ENCODE peak calls at places on chromosomes 12 and 14, in ten cellular contexts. One of them, this sample, is unnamed.

GRCh38 chr12:9925746-9926393 is 6.3 kb downstream of the CLEC2A start:
- DNase-seq in adipocyte: peak; percentile 74
- DNase-seq in heart left ventricle: no peak
- DNase-seq in esophagus muscularis mucosa: no peak
- DNase-seq in foreskin keratinocyte: no peak
- DNase-seq in right cardiac atrium: no peak
- DNase-seq in uterus: no peak
- DNase-seq in CD8-positive, alpha-beta T cell: no peak
- DNase-seq in heart right ventricle: peak; percentile 8
- DNase-seq in left lung: no peak
- DNase-seq in this sample: no peak

GRCh38 chr14:56004323-56004722 is 113.9 kb upstream of the PELI2 start:
- DNase-seq in adipocyte: peak; percentile 18
- DNase-seq in heart right ventricle: no peak
- DNase-seq in foreskin keratinocyte: no peak
- DNase-seq in heart left ventricle: no peak
- DNase-seq in left lung: no peak
- DNase-seq in esophagus muscularis mucosa: no peak
- DNase-seq in right cardiac atrium: no peak
- DNase-seq in uterus: no peak
- DNase-seq in CD8-positive, alpha-beta T cell: no peak
- DNase-seq in this sample: no peak

GRCh38 chr12:117857632-117858274 is 111.0 kb downstream of the KSR2 start:
- DNase-seq in heart right ventricle: peak; percentile 7
- DNase-seq in foreskin keratinocyte: no peak
- DNase-seq in right cardiac atrium: no peak
- DNase-seq in CD8-positive, alpha-beta T cell: no peak
- DNase-seq in heart left ventricle: no peak
- DNase-seq in uterus: no peak
- DNase-seq in left lung: no peak
- DNase-seq in adipocyte: peak; percentile 68
- DNase-seq in esophagus muscularis mucosa: no peak
- DNase-seq in this sample: no peak

GRCh38 chr12:128111333-128111732 is 155.6 kb upstream of the TMEM132C start:
- DNase-seq in CD8-positive, alpha-beta T cell: no peak
- DNase-seq in adipocyte: no peak
- DNase-seq in esophagus muscularis mucosa: no peak
- DNase-seq in right cardiac atrium: no peak
- DNase-seq in left lung: no peak
- DNase-seq in heart right ventricle: no peak
- DNase-seq in foreskin keratinocyte: no peak
- DNase-seq in uterus: no peak
- DNase-seq in heart left ventricle: no peak
- DNase-seq in this sample: no peak

GRCh38 chr14:103529383-103530365 is 678 bp downstream of the TRMT61A start:
- DNase-seq in left lung: no peak
- DNase-seq in CD8-positive, alpha-beta T cell: no peak
- DNase-seq in adipocyte: no peak
- DNase-seq in heart right ventricle: no peak
- DNase-seq in esophagus muscularis mucosa: no peak
- DNase-seq in foreskin keratinocyte: no peak
- DNase-seq in uterus: peak; percentile 19
- DNase-seq in heart left ventricle: peak; percentile 65
- DNase-seq in right cardiac atrium: peak; percentile 67
- DNase-seq in this sample: no peak

GRCh38 chr12:104480826-104481457 is 24.2 kb downstream of the CHST11 start:
- DNase-seq in right cardiac atrium: peak; percentile 81
- DNase-seq in esophagus muscularis mucosa: no peak
- DNase-seq in left lung: peak; percentile 85
- DNase-seq in adipocyte: no peak
- DNase-seq in uterus: no peak
- DNase-seq in heart right ventricle: peak; percentile 40
- DNase-seq in foreskin keratinocyte: peak; percentile 39
- DNase-seq in CD8-positive, alpha-beta T cell: no peak
- DNase-seq in heart left ventricle: peak; percentile 78
- DNase-seq in this sample: peak; percentile 64

GRCh38 chr12:118983147-118983824 is 1.9 kb downstream of the SRRM4 start:
- DNase-seq in heart left ventricle: no peak
- DNase-seq in adipocyte: no peak
- DNase-seq in right cardiac atrium: no peak
- DNase-seq in CD8-positive, alpha-beta T cell: no peak
- DNase-seq in left lung: no peak
- DNase-seq in foreskin keratinocyte: no peak
- DNase-seq in uterus: no peak
- DNase-seq in heart right ventricle: no peak
- DNase-seq in esophagus muscularis mucosa: no peak
- DNase-seq in this sample: no peak

GRCh38 chr14:85528080-85528881 is 1.7 kb upstream of the FLRT2 start:
- DNase-seq in left lung: no peak
- DNase-seq in foreskin keratinocyte: peak; percentile 67
- DNase-seq in CD8-positive, alpha-beta T cell: no peak
- DNase-seq in heart left ventricle: no peak
- DNase-seq in esophagus muscularis mucosa: no peak
- DNase-seq in adipocyte: peak; percentile 90
- DNase-seq in uterus: no peak
- DNase-seq in heart right ventricle: no peak
- DNase-seq in right cardiac atrium: peak; percentile 45
- DNase-seq in this sample: no peak

GRCh38 chr12:88946377-88946997 is 366.2 kb upstream of the KITLG start:
- DNase-seq in uterus: no peak
- DNase-seq in heart left ventricle: no peak
- DNase-seq in right cardiac atrium: no peak
- DNase-seq in foreskin keratinocyte: no peak
- DNase-seq in heart right ventricle: peak; percentile 48
- DNase-seq in CD8-positive, alpha-beta T cell: no peak
- DNase-seq in left lung: peak; percentile 36
- DNase-seq in esophagus muscularis mucosa: no peak
- DNase-seq in adipocyte: peak; percentile 41
- DNase-seq in this sample: peak; percentile 20

GRCh38 chr12:29070309-29070708 is 78.8 kb upstream of the FAR2 start:
- DNase-seq in heart right ventricle: no peak
- DNase-seq in right cardiac atrium: no peak
- DNase-seq in CD8-positive, alpha-beta T cell: no peak
- DNase-seq in uterus: no peak
- DNase-seq in esophagus muscularis mucosa: no peak
- DNase-seq in foreskin keratinocyte: no peak
- DNase-seq in adipocyte: no peak
- DNase-seq in heart left ventricle: no peak
- DNase-seq in left lung: no peak
- DNase-seq in this sample: no peak

GRCh38 chr12:29072631-29073030 is 76.4 kb upstream of the FAR2 start:
- DNase-seq in esophagus muscularis mucosa: no peak
- DNase-seq in right cardiac atrium: no peak
- DNase-seq in left lung: no peak
- DNase-seq in foreskin keratinocyte: peak; percentile 52
- DNase-seq in uterus: no peak
- DNase-seq in heart left ventricle: no peak
- DNase-seq in heart right ventricle: no peak
- DNase-seq in adipocyte: peak; percentile 18
- DNase-seq in CD8-positive, alpha-beta T cell: no peak
- DNase-seq in this sample: no peak

GRCh38 chr12:29066061-29066588 is 83.0 kb upstream of the FAR2 start:
- DNase-seq in right cardiac atrium: peak; percentile 33
- DNase-seq in heart right ventricle: no peak
- DNase-seq in uterus: no peak
- DNase-seq in foreskin keratinocyte: peak; percentile 37
- DNase-seq in left lung: no peak
- DNase-seq in CD8-positive, alpha-beta T cell: no peak
- DNase-seq in heart left ventricle: no peak
- DNase-seq in adipocyte: peak; percentile 53
- DNase-seq in esophagus muscularis mucosa: no peak
- DNase-seq in this sample: peak; percentile 23

GRCh38 chr12:29067430-29067829 is 81.6 kb upstream of the FAR2 start:
- DNase-seq in CD8-positive, alpha-beta T cell: no peak
- DNase-seq in uterus: no peak
- DNase-seq in heart left ventricle: no peak
- DNase-seq in left lung: peak; percentile 37
- DNase-seq in heart right ventricle: no peak
- DNase-seq in esophagus muscularis mucosa: no peak
- DNase-seq in adipocyte: no peak
- DNase-seq in foreskin keratinocyte: no peak
- DNase-seq in right cardiac atrium: peak; percentile 33
- DNase-seq in this sample: peak; percentile 24
- H3K4me1 ChIP-seq in CD8-positive, alpha-beta T cell: no peaks in the 10 kb centered on the region
- H3K4me1 ChIP-seq in uterus: no peaks in the 10 kb centered on the region
- H3K4me1 ChIP-seq in heart left ventricle: no peaks in the 10 kb centered on the region
- H3K4me1 ChIP-seq in left lung: peaks cover 12% of the 10 kb centered on the region
- H3K4me1 ChIP-seq in heart right ventricle: peaks cover 15% of the 10 kb centered on the region
- H3K4me1 ChIP-seq in esophagus muscularis mucosa: no peaks in the 10 kb centered on the region
- H3K4me1 ChIP-seq in adipocyte: peaks cover 5% of the 10 kb centered on the region
- H3K4me1 ChIP-seq in foreskin keratinocyte: peaks cover 2% of the 10 kb centered on the region
- H3K4me1 ChIP-seq in right cardiac atrium: no peaks in the 10 kb centered on the region
- H3K4me1 ChIP-seq in this sample: no peaks in the 10 kb centered on the region

DNA sequence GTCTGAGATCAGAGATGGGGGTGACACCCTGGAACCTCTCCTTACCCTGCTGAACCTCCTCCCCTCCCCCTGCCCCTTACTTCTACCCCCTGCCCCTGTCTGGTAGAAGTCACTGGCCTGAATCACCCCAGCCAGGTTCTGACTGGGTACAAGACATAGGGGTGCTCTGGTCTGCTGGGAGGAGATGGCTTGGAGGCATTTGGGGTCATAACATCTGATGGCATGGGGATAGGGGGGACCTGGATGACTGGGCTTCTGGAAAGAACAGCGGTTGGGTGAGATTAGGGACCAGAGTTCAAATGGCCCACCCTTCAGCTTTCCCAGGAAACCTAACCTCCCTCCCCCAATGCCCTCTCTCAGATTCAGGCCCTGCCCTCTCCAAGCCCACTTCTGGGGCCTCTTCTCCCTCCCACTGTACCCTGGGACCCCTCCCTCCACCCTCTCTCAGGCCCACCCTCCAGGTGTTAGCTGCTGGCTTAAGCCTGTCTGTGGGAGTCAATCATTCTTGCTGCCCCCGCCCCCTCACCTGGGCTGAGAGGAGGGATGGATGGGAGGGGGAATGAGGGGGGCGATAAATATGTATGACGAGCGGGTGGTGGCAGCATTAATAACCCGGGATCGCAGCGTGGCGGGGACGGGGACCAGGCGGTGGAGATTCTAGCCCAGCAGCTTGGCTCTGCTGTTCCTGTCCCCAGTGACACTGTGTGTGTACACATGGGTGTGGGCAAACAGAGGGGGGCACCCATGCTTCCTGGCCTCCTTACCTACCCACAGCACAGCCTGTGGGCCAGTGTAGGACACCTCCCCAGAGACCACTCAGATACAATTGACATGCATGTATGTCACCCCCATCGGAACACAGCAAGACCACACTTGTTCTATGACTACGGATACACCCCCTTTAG is 5.9 kb downstream of the NXPH4 start:
- DNase-seq in heart right ventricle: no peak
- DNase-seq in esophagus muscularis mucosa: no peak
- DNase-seq in left lung: no peak
- DNase-seq in foreskin keratinocyte: no peak
- DNase-seq in right cardiac atrium: no peak
- DNase-seq in uterus: no peak
- DNase-seq in heart left ventricle: no peak
- DNase-seq in CD8-positive, alpha-beta T cell: no peak
- DNase-seq in adipocyte: no peak
- DNase-seq in this sample: no peak
- H3K27me3 ChIP-seq in heart right ventricle: peaks cover 16% of the 10 kb centered on the region
- H3K27me3 ChIP-seq in esophagus muscularis mucosa: peaks cover 100% of the 10 kb centered on the region
- H3K27me3 ChIP-seq in left lung: peaks cover 100% of the 10 kb centered on the region
- H3K27me3 ChIP-seq in foreskin keratinocyte: peaks cover 57% of the 10 kb centered on the region
- H3K27me3 ChIP-seq in right cardiac atrium: no peaks in the 10 kb centered on the region
- H3K27me3 ChIP-seq in uterus: peaks cover 39% of the 10 kb centered on the region
- H3K27me3 ChIP-seq in heart left ventricle: peaks cover 69% of the 10 kb centered on the region
- H3K27me3 ChIP-seq in CD8-positive, alpha-beta T cell: peaks cover 83% of the 10 kb centered on the region
- H3K27me3 ChIP-seq in adipocyte: peaks cover 7% of the 10 kb centered on the region
- H3K27me3 ChIP-seq in this sample: no peaks in the 10 kb centered on the region

GRCh38 chr14:38078393-38078792 is 129.3 kb upstream of the SSTR1 start:
- DNase-seq in heart right ventricle: no peak
- DNase-seq in heart left ventricle: no peak
- DNase-seq in adipocyte: no peak
- DNase-seq in esophagus muscularis mucosa: no peak
- DNase-seq in right cardiac atrium: no peak
- DNase-seq in left lung: peak; percentile 43
- DNase-seq in CD8-positive, alpha-beta T cell: peak; percentile 33
- DNase-seq in uterus: no peak
- DNase-seq in foreskin keratinocyte: no peak
- DNase-seq in this sample: no peak

GRCh38 chr14:38080696-38081095 is 127.0 kb upstream of the SSTR1 start:
- DNase-seq in left lung: no peak
- DNase-seq in foreskin keratinocyte: no peak
- DNase-seq in CD8-positive, alpha-beta T cell: no peak
- DNase-seq in heart left ventricle: no peak
- DNase-seq in uterus: no peak
- DNase-seq in right cardiac atrium: no peak
- DNase-seq in adipocyte: no peak
- DNase-seq in esophagus muscularis mucosa: no peak
- DNase-seq in heart right ventricle: no peak
- DNase-seq in this sample: no peak

GRCh38 chr14:38079268-38079667 is 128.4 kb upstream of the SSTR1 start:
- DNase-seq in right cardiac atrium: no peak
- DNase-seq in esophagus muscularis mucosa: no peak
- DNase-seq in heart right ventricle: no peak
- DNase-seq in uterus: no peak
- DNase-seq in adipocyte: peak; percentile 63
- DNase-seq in left lung: no peak
- DNase-seq in heart left ventricle: no peak
- DNase-seq in foreskin keratinocyte: no peak
- DNase-seq in CD8-positive, alpha-beta T cell: no peak
- DNase-seq in this sample: no peak

GRCh38 chr14:38074754-38075153 is 132.9 kb upstream of the SSTR1 start:
- DNase-seq in left lung: no peak
- DNase-seq in esophagus muscularis mucosa: no peak
- DNase-seq in uterus: no peak
- DNase-seq in right cardiac atrium: no peak
- DNase-seq in CD8-positive, alpha-beta T cell: no peak
- DNase-seq in heart right ventricle: no peak
- DNase-seq in foreskin keratinocyte: no peak
- DNase-seq in adipocyte: no peak
- DNase-seq in heart left ventricle: no peak
- DNase-seq in this sample: no peak

GRCh38 chr14:38079886-38080285 is 127.8 kb upstream of the SSTR1 start:
- DNase-seq in adipocyte: no peak
- DNase-seq in right cardiac atrium: no peak
- DNase-seq in CD8-positive, alpha-beta T cell: no peak
- DNase-seq in heart left ventricle: no peak
- DNase-seq in foreskin keratinocyte: no peak
- DNase-seq in heart right ventricle: no peak
- DNase-seq in esophagus muscularis mucosa: no peak
- DNase-seq in left lung: no peak
- DNase-seq in uterus: no peak
- DNase-seq in this sample: no peak
- H3K4me1 ChIP-seq in adipocyte: no peaks in the 10 kb centered on the region
- H3K4me1 ChIP-seq in right cardiac atrium: no peaks in the 10 kb centered on the region
- H3K4me1 ChIP-seq in CD8-positive, alpha-beta T cell: peaks cover 47% of the 10 kb centered on the region
- H3K4me1 ChIP-seq in heart left ventricle: no peaks in the 10 kb centered on the region
- H3K4me1 ChIP-seq in foreskin keratinocyte: no peaks in the 10 kb centered on the region
- H3K4me1 ChIP-seq in heart right ventricle: peaks cover 18% of the 10 kb centered on the region
- H3K4me1 ChIP-seq in esophagus muscularis mucosa: no peaks in the 10 kb centered on the region
- H3K4me1 ChIP-seq in left lung: peaks cover 21% of the 10 kb centered on the region
- H3K4me1 ChIP-seq in uterus: no peaks in the 10 kb centered on the region
- H3K4me1 ChIP-seq in this sample: peaks cover 5% of the 10 kb centered on the region

DNA sequence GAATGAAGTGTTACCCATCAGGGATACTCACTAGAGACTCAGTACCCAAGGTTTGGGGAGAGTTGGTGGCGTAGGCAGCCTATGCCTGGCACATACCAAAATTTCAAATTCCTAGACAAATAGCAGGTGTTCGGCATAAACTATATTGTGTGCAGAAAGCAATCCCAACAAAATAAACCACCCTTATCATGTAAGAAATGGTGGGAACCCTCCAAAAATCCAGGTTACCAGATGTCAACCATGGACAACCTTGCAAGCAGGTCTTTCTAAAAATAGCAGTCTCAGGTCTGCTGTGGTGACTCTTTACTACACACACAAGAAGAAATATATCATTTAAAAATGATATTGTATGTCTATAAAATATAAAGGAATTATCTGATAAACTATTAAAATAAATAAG is 17.7 kb upstream of the PTGER2 start:
- DNase-seq in adipocyte: no peak
- DNase-seq in heart left ventricle: no peak
- DNase-seq in left lung: no peak
- DNase-seq in CD8-positive, alpha-beta T cell: no peak
- DNase-seq in esophagus muscularis mucosa: no peak
- DNase-seq in uterus: no peak
- DNase-seq in foreskin keratinocyte: no peak
- DNase-seq in right cardiac atrium: no peak
- DNase-seq in heart right ventricle: no peak
- DNase-seq in this sample: no peak
- H3K27me3 ChIP-seq in adipocyte: no peaks in the 10 kb centered on the region
- H3K27me3 ChIP-seq in heart left ventricle: no peaks in the 10 kb centered on the region
- H3K27me3 ChIP-seq in left lung: no peaks in the 10 kb centered on the region
- H3K27me3 ChIP-seq in CD8-positive, alpha-beta T cell: no peaks in the 10 kb centered on the region
- H3K27me3 ChIP-seq in esophagus muscularis mucosa: no peaks in the 10 kb centered on the region
- H3K27me3 ChIP-seq in uterus: no peaks in the 10 kb centered on the region
- H3K27me3 ChIP-seq in foreskin keratinocyte: peaks cover 25% of the 10 kb centered on the region
- H3K27me3 ChIP-seq in right cardiac atrium: peaks cover 2% of the 10 kb centered on the region
- H3K27me3 ChIP-seq in heart right ventricle: no peaks in the 10 kb centered on the region
- H3K27me3 ChIP-seq in this sample: no peaks in the 10 kb centered on the region